ENCODE peak calls at places on chromosomes 12 and 14, in four cellular contexts. W is HCT116, V is HepG2, S is K562. G is an unnamed sample. For H3K4me1, the result is how much of the 10 kb centered on the place peaks cover.

GRCh38 chr14:23681337-23681736 is 45.2 kb downstream of the DHRS2 start:
- DNase-seq in W (no peak), V (no peak), S (no peak), G (no peak)

GRCh38 chr14:105015905-105016304 is 5.0 kb downstream of the CDCA4 start:
- DNase-seq in W (no peak), V (no peak), S (no peak), G (no peak)

GRCh38 chr12:106673151-106673550 is 90.3 kb downstream of the RFX4 start:
- DNase-seq in W (no peak), V (no peak), S (no peak), G (no peak)

GRCh38 chr14:94681300-94682060 is 69.3 kb downstream of the SERPINA3 start:
- DNase-seq in W (peak), V (peak), S (peak), G (no peak)

GRCh38 chr14:99430491-99430890 is 50.2 kb downstream of the SETD3 start:
- DNase-seq in W (no peak), V (no peak), S (no peak), G (no peak)

GRCh38 chr12:117045175-117045997 is 53.8 kb downstream of the TESC start:
- DNase-seq in W (no peak), V (peak), S (peak), G (no peak)

GRCh38 chr12:124663771-124664366 is 96.5 kb upstream of the NCOR2 start:
- DNase-seq in W (no peak), V (no peak), S (no peak), G (no peak)

GRCh38 chr12:58919271-58920101 is 818 bp downstream of the LRIG3 start:
- DNase-seq in W (no peak), V (peak), S (no peak), G (peak)

GRCh38 chr14:21248739-21249411 is 20.4 kb downstream of the HNRNPC start:
- DNase-seq in W (no peak), V (no peak), S (no peak), G (no peak)

GRCh38 chr12:5889381-5890047 is 55.5 kb downstream of the ANO2 start:
- DNase-seq in W (peak), V (peak), S (peak), G (no peak)

GRCh38 chr12:2286461-2287131 is 233.8 kb downstream of the CACNA1C start:
- DNase-seq in W (no peak), V (no peak), S (no peak), G (no peak)

GRCh38 chr12:66900616-66901015 is 221.7 kb upstream of the GRIP1 start:
- DNase-seq in W (no peak), V (no peak), S (no peak), G (no peak)

GRCh38 chr12:64494998-64495729 is 43.2 kb downstream of the TBK1 start:
- DNase-seq in W (no peak), V (no peak), S (no peak), G (no peak)

GRCh38 chr12:54439096-54439495 is 20.0 kb upstream of the ITGA5 start:
- DNase-seq in W (no peak), V (no peak), S (no peak), G (no peak)

GRCh38 chr12:70733385-70733784 is 96.2 kb upstream of the PTPRB start:
- DNase-seq in W (peak), V (peak), S (peak), G (peak)

GRCh38 chr12:12807970-12808702 is 5.0 kb upstream of the DDX47 start:
- DNase-seq in W (no peak), V (no peak), S (no peak), G (no peak)

GRCh38 chr12:88418856-88419497 is 161.3 kb downstream of the KITLG start:
- DNase-seq in W (no peak), V (no peak), S (no peak), G (no peak)

GRCh38 chr12:52437508-52437907 is 3.3 kb upstream of the KRT75 start:
- DNase-seq in W (no peak), V (no peak), S (no peak), G (no peak)

GRCh38 chr12:49866859-49867579 is 24.1 kb upstream of the BCDIN3D start:
- DNase-seq in W (peak), V (peak), S (peak), G (peak)

GRCh38 chr14:97634786-97635185 is 837.6 kb downstream of the VRK1 start:
- DNase-seq in W (no peak), V (no peak), S (no peak), G (no peak)

DNA sequence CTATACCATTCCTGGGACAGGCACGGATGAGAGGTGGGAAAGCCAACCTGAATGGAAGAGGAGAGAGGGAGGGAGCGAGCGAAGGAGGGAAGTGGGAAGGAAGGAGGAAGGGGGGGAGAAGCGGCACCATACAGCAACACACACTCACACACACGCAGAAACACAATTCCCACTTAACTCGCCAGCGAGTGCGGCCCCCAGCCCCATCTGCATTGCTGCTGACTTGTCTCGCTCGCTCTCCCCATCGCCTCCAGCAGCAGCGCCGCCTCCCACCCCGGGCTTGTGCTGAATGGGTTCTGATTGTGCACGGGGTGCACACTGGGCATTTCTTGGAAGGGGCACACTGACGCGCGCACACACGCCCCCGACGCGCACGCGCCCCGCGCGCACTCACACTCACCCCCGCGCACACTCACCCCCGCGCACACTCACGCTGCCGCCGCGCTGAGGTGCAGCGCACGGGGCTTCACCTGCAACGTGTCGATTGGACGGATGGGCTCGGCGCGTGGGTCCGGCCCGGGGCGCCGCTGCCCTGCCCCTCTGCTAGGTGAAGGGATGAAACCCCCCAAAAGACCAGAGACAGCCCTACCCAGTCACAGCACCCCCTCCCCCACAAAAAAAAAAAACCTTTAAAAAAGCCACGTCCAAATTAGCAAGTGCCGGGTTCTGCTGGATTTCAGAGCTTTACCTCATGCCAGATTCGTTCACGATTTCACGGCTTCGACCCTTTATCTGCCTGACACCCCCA is 680 bp downstream of the GRIN2B start:
- DNase-seq in W (no peak), V (no peak), S (no peak), G (no peak)
- TF ChIP-seq REST in W (no peak), V (no peak), S (no peak), G (no peak)

GRCh38 chr12:95836185-95836609 is 22.6 kb upstream of the SNRPF start:
- DNase-seq in W (no peak), V (no peak), S (no peak), G (no peak)

GRCh38 chr12:95837240-95838038 is 21.3 kb upstream of the SNRPF start:
- DNase-seq in W (no peak), V (no peak), S (no peak), G (no peak)

GRCh38 chr12:95834572-95834971 is 24.2 kb upstream of the SNRPF start:
- DNase-seq in W (no peak), V (no peak), S (no peak), G (no peak)

GRCh38 chr12:95836630-95837239 is 22.0 kb upstream of the SNRPF start:
- DNase-seq in W (no peak), V (no peak), S (no peak), G (no peak)

DNA sequence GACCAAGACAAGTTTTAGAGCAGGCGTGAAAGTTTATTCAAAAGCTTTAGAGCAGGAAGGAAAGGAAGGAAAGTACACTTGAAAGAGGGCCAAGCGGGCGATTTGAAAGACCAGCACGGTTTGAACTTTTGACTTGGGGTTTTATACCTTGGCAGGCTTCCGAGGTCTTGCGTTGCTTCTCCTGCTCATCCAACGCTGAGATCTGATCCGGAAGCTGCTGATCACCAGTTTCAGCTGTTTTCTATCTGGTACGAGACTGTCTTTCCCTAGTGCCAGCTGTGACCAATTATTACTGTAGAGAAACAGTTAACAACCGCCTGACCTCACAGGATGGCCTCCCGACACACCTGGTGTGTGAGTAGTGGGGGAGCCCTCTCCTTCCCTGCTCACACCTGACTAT is 20.6 kb upstream of the SNRPF start:
- DNase-seq in W (no peak), V (peak), S (no peak), G (no peak)
- TF ChIP-seq TCF7L2 in W (no peak), V (no peak), S (no peak), G (no peak)

GRCh38 chr12:9692909-9693308 is 23.4 kb downstream of the CLEC2D start:
- DNase-seq in W (no peak), V (no peak), S (no peak), G (no peak)

GRCh38 chr12:9697619-9698018 is 28.1 kb downstream of the CLEC2D start:
- DNase-seq in W (no peak), V (no peak), S (no peak), G (no peak)

GRCh38 chr12:9699269-9699897 is 29.9 kb downstream of the CLEC2D start:
- DNase-seq in W (no peak), V (no peak), S (no peak), G (no peak)

GRCh38 chr12:9699898-9700605 is 30.5 kb downstream of the CLEC2D start:
- DNase-seq in W (no peak), V (no peak), S (no peak), G (no peak)

DNA sequence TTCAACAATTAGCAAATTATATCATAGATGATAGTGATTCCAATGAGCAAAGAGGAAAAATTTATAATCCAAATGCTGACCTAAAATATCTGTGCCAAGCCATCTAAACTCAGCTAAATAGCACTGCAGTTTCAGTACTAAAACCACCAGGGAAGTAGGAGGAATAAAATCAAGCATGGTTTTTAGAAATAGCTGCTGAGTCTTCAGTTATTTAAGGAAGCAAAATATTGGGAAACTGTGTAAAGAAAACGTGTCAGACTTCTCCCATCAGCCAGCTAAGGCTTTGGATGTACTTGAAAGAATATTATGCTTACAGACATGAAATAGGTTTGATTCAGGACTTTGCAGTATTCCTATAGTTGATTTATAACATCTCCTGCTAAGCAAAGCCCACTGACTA is 24.7 kb downstream of the CLEC2D start:
- DNase-seq in W (no peak), V (no peak), S (no peak), G (no peak)
- H3K4me1 ChIP-seq in W (under half), V (under half), S (under half), G (under half)

GRCh38 chr14:54512393-54512792 is 2.7 kb downstream of the CGRRF1 start:
- DNase-seq in W (no peak), V (no peak), S (no peak), G (no peak)

GRCh38 chr14:54515670-54516069 is 6.0 kb downstream of the CGRRF1 start:
- DNase-seq in W (no peak), V (no peak), S (no peak), G (no peak)

DNA sequence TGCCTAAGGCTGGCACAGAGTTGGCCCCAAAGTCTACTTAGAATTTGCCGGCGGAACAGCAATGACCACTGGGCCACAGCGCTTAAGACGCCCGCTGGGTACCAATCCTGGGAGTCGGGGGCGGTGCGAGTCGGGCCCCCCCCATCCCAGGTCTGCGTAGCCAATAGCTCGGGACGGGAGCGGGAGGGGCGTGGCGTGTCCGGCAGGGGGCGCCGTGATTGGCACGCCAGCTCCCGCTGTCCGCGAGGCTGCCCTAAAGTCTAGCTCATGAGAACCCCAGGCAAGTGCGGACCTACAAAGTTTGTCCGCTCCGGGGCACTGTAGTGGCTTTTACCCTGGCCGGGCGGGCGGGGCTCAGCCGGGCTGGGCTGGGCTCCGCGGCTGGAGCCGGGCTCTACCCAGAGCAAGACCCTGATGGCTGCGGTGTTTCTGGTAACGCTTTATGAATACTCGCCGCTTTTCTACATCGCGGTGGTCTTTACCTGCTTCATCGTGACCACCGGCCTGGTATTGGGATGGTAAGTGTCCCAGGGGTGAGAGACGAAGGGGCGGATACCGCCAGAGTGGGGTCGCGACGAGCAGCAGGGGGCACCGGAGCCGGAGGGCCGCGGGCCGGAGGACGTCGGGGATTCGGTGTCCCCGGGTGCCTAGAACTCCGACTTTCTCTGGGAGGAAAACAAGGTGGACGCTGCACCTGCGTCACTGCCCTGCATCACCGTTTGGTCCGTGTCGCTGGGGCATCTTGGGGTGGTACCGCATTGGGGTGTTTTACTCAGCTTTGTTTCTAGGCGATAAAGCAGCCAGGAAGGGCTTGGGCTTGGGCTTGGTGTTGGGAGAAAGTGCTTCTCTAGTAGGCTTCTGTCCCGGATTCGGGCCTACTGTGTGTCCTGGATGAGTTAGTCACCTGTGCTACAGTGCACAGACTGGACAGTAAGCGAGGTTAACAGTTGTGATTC is at the start of gene CGRRF1:
- DNase-seq in W (peak), V (peak), S (peak), G (peak)
- TF ChIP-seq REST in W (no peak), V (peak), S (no peak), G (no peak)

DNA sequence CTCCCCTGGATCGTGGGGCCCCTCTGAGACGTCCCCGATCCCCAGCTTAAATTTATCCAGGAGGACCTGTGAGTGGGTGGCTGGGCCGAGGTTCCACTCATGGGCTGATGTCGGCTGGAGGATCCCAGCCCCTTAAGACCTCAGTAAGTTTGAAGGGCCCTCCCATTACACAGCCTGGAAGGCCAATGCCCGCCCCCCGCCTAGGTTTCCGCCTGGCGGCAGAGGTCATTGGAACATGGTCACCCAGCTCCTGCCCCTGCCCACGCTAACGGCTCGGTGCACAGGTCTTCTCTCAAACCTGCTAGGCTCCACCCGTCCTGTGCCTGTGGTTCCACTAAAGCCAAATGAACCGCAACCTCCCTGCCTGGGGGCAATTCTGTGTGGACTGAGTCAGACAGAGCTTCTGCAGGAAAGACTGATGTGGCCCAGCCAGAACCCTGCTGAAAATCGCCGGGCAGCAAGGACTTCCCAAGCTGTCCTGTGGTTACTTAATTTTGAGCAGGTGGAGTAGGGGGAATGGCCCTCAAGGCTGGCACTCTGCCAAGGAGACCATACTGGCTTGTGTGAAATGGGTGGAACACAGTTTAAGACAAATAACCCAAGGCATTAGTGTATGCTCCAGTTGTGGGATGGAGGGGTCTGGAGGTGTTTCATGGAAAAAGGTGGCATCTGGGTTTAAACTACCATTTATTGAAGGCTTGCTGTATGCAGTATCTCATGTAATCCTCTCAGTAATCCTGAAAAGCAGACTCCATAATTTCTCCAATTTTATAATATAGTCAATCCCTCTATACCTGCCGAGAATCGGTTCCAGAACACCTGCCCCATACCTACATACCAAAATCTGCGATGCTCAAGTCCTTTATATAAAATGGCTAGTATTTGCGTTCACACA is 903 bp upstream of the NT5DC3 start:
- DNase-seq in W (peak), V (peak), S (peak), G (peak)
- TF ChIP-seq TCF7L2 in W (no peak), V (no peak), S (no peak), G (no peak)

DNA sequence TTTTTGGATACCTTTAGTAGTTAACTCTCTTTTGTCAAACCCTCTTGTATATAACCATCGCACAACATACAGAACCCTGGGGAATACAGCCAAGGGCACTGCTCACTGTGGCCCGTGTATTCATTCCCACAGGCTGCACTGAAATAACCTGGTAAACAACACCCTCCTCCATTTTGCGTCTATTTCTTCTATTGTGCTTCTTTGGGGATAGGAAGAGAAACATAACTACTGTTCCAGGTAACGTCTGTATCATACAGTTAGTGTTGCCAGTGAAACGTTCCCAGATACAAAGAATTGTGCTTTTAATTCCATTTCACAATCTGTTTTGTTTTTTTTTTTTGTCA is 9.6 kb downstream of the C12orf76 start:
- DNase-seq in W (no peak), V (no peak), S (no peak), G (no peak)
- H3K4me1 ChIP-seq in W (under half), V (half or more), S (under half), G (under half)

GRCh38 chr14:102087762-102088011 is 843 bp upstream of the HSP90AA1 start:
- DNase-seq in W (no peak), V (no peak), S (no peak), G (no peak)

GRCh38 chr14:102088012-102088792 is 1.4 kb upstream of the HSP90AA1 start:
- DNase-seq in W (no peak), V (no peak), S (peak), G (no peak)

GRCh38 chr14:102086346-102086971 is 385 bp downstream of the HSP90AA1 start:
- DNase-seq in W (no peak), V (no peak), S (peak), G (no peak)

GRCh38 chr14:102085503-102085902 is 1.3 kb downstream of the HSP90AA1 start:
- DNase-seq in W (no peak), V (no peak), S (no peak), G (no peak)

GRCh38 chr14:102086972-102087761 is at the start of gene HSP90AA1:
- DNase-seq in W (peak), V (peak), S (peak), G (no peak)
- TF ChIP-seq REST in W (no peak), V (peak), S (no peak), G (peak)

GRCh38 chr14:65791551-65791981 is 379.0 kb downstream of the FUT8 start:
- DNase-seq in W (no peak), V (no peak), S (no peak), G (no peak)
- TF ChIP-seq TCF7L2 in W (no peak), V (no peak), S (no peak), G (no peak)

G was measured in Panc1.